ENCODE peak calls at places on chromosomes 2 and 18, in six cellular contexts. E is H9, H is endothelial cell of umbilical vein, W is IMR-90, P is HCT116, A is OCI-LY7. N is an unnamed sample. For H4K20me1, the result is how much of the 10 kb centered on the place peaks cover.

GRCh38 chr18:79754831-79755351 is 42.8 kb upstream of the KCNG2 start:
- DNase-seq in E (no peak), H (no peak), W (no peak), P (no peak), A (no peak), N (peak)

GRCh38 chr2:162025121-162025911 is 48.7 kb downstream of the DPP4 start:
- DNase-seq in E (no peak), H (no peak), W (peak), P (no peak), A (no peak), N (peak)

GRCh38 chr2:150487537-150488429 is at the start of gene RND3:
- DNase-seq in E (peak), H (peak), W (peak), P (peak), A (peak), N (peak)

GRCh38 chr2:508121-508520 is 169.1 kb downstream of the TMEM18 start:
- DNase-seq in E (no peak), H (no peak), W (no peak), P (no peak), A (no peak), N (no peak)

GRCh38 chr2:210224660-210225460 is at the start of gene ACADL:
- DNase-seq in E (peak), H (peak), W (no peak), P (no peak), A (no peak), N (peak)

GRCh38 chr18:64260810-64261209 is 111.9 kb upstream of the LINC00305 start:
- DNase-seq in E (no peak), H (no peak), W (no peak), P (no peak), A (no peak), N (no peak)

GRCh38 chr2:77487074-77487803 is 34.9 kb downstream of the LRRTM4 start:
- DNase-seq in E (peak), H (no peak), W (no peak), P (no peak), A (no peak), N (peak)

GRCh38 chr2:14199040-14199439 is 433.5 kb upstream of the LRATD1 start:
- DNase-seq in E (no peak), H (no peak), W (no peak), P (no peak), A (no peak), N (no peak)

GRCh38 chr2:55160422-55160821 is 71.7 kb downstream of the CLHC1 start:
- DNase-seq in E (no peak), H (no peak), W (no peak), P (no peak), A (no peak), N (no peak)

GRCh38 chr2:120466704-120467054 is 120.7 kb downstream of the INHBB start:
- DNase-seq in E (no peak), H (no peak), W (no peak), P (no peak), A (no peak), N (peak)

GRCh38 chr2:79370976-79371550 is 141.8 kb upstream of the CTNNA2 start:
- DNase-seq in E (no peak), H (no peak), W (no peak), P (no peak), A (no peak), N (no peak)

GRCh38 chr2:227460833-227461232 is 11.1 kb upstream of the AGFG1 start:
- DNase-seq in E (no peak), H (no peak), W (peak), P (no peak), A (no peak), N (no peak)

GRCh38 chr18:34592961-34593382 is 117.1 kb upstream of the DTNA start:
- DNase-seq in E (peak), H (peak), W (peak), P (no peak), A (no peak), N (no peak)

GRCh38 chr2:157508676-157509075 is 64.8 kb upstream of the CYTIP start:
- DNase-seq in E (no peak), H (no peak), W (no peak), P (no peak), A (no peak), N (no peak)

GRCh38 chr2:194815475-194815874 is 841.6 kb upstream of the SLC39A10 start:
- DNase-seq in E (no peak), H (peak), W (no peak), P (no peak), A (no peak), N (no peak)

GRCh38 chr2:18949871-18950597 is 360.7 kb upstream of the NT5C1B start:
- DNase-seq in E (no peak), H (no peak), W (peak), P (no peak), A (no peak), N (peak)

GRCh38 chr2:19474128-19474527 is 115.7 kb upstream of the OSR1 start:
- DNase-seq in E (no peak), H (no peak), W (peak), P (no peak), A (no peak), N (no peak)

GRCh38 chr2:181123798-181124217 is 143.4 kb downstream of the UBE2E3 start:
- DNase-seq in E (no peak), H (peak), W (no peak), P (no peak), A (peak), N (no peak)

GRCh38 chr2:240714747-240715725 is 23.4 kb downstream of the AQP12A start:
- DNase-seq in E (no peak), H (no peak), W (no peak), P (no peak), A (no peak), N (no peak)

GRCh38 chr2:239194731-239195317 is 206.0 kb downstream of the HDAC4 start:
- DNase-seq in E (peak), H (no peak), W (no peak), P (no peak), A (no peak), N (peak)

DNA sequence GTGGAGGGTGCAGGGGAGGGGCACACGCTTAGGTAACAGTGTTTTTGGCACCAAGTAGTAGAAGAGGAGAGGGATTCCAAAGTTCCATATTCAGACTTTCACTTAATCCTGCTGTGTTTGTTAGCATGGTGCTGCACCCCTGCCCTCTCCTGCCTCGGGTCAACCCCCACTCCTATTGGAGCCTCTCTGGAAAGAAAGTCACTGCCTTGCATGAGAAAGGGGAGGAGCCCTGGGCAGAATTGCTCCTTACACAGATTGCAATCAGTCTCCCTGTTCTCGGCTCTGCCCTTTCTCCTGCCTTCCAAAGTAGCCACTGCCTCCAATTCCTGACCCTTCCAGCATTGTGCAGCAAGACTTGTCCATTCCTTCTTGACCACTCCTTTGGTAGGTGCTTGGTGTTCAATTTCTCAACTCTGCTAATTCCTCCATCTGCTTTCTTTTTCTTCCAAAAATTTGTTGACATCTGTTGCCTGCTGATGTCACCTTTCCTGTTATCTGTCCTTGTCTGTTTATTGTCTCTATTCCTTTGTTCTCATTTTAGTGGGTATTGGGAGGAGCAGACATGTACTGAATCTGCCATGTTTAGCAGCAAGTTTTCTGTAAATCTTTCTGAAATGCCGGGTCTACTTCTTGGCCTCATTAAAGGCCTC is 225.4 kb downstream of the LOXHD1 start:
- DNase-seq in E (no peak), H (no peak), W (no peak), P (no peak), A (no peak), N (no peak)
- H3K27ac ChIP-seq in E (no peak), H (no peak), W (no peak), P (no peak), A (no peak), N (no peak)

GRCh38 chr2:47037678-47038077 is 117.4 kb downstream of the STPG4 start:
- DNase-seq in E (no peak), H (no peak), W (no peak), P (no peak), A (no peak), N (peak)
- TF ChIP-seq CTCF in E (no peak), H (no peak), W (no peak), P (no peak), A (no peak), N (no peak)

GRCh38 chr2:101808006-101808562 is 110.6 kb downstream of the MAP4K4 start:
- DNase-seq in E (no peak), H (no peak), W (no peak), P (no peak), A (no peak), N (no peak)
- H4K20me1 ChIP-seq in E (under half), H (under half), W (half or more), P (under half), A (under half), N (half or more)

DNA sequence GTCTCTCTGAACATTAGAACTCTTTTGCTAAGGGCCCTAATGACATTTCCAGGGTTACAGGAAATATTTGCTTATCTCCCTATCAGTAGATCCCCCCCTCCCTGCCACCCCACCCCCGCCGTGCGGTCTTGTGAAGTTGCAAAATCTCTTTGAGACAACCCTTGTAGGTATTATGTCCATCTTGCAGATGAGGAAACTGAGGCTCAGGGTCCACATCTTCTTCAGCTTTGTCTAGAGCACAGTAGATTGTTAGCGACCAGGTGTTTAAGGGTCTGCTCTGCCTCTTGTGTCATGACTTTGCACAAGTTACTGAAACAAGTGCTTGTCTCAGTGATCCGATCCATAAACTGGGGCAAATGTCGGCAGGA is 65.7 kb upstream of the GATA6 start:
- DNase-seq in E (no peak), H (peak), W (no peak), P (no peak), A (no peak), N (no peak)
- H3K27ac ChIP-seq in E (no peak), H (no peak), W (no peak), P (no peak), A (no peak), N (no peak)

DNA sequence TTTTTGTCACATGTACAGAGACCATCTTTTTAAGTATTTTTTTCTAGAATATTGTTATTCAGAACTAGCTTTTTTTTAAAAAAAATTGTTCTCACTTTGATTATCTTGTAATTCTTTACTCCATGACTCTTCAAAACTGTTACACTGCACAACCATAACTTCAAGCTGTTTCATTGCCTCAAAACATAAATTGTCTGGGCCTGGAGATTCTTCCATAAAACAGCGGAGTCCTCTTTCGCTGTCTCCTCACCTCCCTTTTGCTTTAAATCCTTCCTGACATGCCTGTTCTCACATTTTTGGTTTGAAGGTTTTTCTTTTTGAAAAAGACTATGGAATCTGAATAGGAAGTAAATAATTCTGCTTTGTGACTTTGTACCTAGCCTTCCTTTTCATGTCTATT is 126.7 kb downstream of the GALNT3 start:
- DNase-seq in E (no peak), H (no peak), W (no peak), P (no peak), A (no peak), N (no peak)
- TF ChIP-seq CTCF in E (no peak), H (no peak), W (no peak), P (no peak), A (no peak), N (no peak)

GRCh38 chr2:1742680-1743395 is 1.5 kb downstream of the PXDN start:
- DNase-seq in E (peak), H (peak), W (peak), P (no peak), A (no peak), N (peak)

GRCh38 chr2:1739961-1740713 is 4.2 kb downstream of the PXDN start:
- DNase-seq in E (no peak), H (no peak), W (peak), P (no peak), A (no peak), N (peak)

GRCh38 chr2:1740714-1741584 is 3.4 kb downstream of the PXDN start:
- DNase-seq in E (no peak), H (no peak), W (no peak), P (no peak), A (no peak), N (peak)

GRCh38 chr2:1742300-1742679 is 2.0 kb downstream of the PXDN start:
- DNase-seq in E (no peak), H (no peak), W (peak), P (no peak), A (no peak), N (peak)

DNA sequence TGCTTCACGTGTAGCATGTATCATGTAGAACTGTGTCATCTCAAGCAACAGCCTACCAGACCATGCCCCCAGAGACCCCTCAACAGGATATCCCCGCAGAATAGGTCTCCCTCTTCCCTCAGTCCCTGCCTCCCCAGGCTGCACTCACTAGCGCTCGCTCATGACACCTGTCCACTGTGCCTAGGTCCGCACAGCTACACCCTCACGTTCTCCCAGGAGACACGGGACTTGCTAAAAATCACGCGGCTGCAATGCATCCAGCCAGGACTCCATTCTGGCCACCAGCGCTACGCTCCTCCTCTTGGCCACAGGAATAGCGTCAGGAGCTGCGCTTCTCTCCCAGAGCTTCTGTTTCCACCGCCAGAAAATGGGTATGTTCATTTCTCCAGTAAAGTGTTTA is 2.5 kb downstream of the PXDN start:
- DNase-seq in E (no peak), H (no peak), W (no peak), P (no peak), A (no peak), N (peak)
- H4K20me1 ChIP-seq in E (under half), H (under half), W (half or more), P (under half), A (under half), N (under half)

GRCh38 chr2:217231724-217232123 is 371.9 kb upstream of the TNP1 start:
- DNase-seq in E (no peak), H (no peak), W (no peak), P (no peak), A (no peak), N (no peak)
- H3K27ac ChIP-seq in E (no peak), H (no peak), W (peak), P (no peak), A (no peak), N (peak)

DNA sequence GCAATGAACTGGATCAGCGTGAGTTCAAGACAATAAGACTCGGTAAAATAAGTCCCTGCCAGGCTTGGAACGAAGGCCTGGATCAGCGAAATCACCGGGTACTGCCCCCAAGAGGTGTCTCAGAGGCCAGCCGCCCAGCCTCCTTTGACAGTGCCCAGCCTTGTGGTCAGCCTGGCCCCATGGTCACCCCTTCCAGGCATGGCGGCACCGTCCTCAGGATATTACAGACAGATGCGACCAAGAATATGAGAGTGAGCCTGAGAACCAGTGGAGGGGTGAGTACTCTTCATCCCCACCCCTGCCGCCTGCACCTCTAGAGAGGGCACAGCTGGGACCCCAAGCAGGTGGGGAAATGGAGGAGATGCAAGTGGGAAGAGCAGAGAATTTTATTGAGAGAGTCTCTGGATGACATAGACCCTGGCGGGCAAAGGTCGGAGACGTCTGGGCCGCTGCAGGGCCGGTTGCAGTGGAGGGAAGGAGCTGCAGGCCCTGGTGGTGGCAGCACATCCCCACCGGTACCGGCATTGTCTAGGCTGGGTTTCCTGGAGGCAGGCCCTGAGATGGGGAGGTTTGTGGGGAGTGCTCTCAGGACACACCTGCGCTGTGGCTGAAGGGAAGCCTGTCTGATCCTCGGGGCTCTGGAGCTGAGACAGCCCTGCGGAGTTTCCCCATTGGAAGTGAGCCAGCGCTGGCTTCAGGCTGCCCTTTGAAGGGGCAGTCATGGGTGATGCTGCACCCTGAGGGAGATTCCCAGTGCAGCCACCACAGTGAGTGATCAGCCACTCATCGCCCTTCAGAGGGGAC is 190.0 kb downstream of the SEPTIN10 start:
- DNase-seq in E (peak), H (no peak), W (no peak), P (no peak), A (no peak), N (peak)
- TF ChIP-seq CTCF in E (no peak), H (no peak), W (no peak), P (no peak), A (no peak), N (no peak)